ENCODE peak calls at places on chromosome 4, in six cellular contexts. N, J, Q, E, B and I are unnamed samples.

GRCh38 chr4:69749771-69750170 is 10.6 kb downstream of the SULT1B1 start:
- DNase-seq in N (no peak), J (no peak), Q (no peak), E (no peak), B (peak), I (peak)

GRCh38 chr4:138308421-138308820 is 66.3 kb upstream of the SLC7A11 start:
- DNase-seq in N (no peak), J (no peak), Q (peak), E (no peak), B (no peak), I (peak)

GRCh38 chr4:13248621-13249298 is 235.4 kb downstream of the RAB28 start:
- DNase-seq in N (no peak), J (no peak), Q (peak), E (no peak), B (no peak), I (peak)

GRCh38 chr4:168796362-168797106 is 213.5 kb downstream of the CBR4 start:
- DNase-seq in N (no peak), J (no peak), Q (peak), E (no peak), B (peak), I (peak)

GRCh38 chr4:165872443-165873297 is at the start of gene TLL1:
- DNase-seq in N (no peak), J (peak), Q (peak), E (peak), B (peak), I (peak)

GRCh38 chr4:54632537-54632936 is 25.2 kb upstream of the KIT start:
- DNase-seq in N (no peak), J (no peak), Q (no peak), E (no peak), B (no peak), I (no peak)

GRCh38 chr4:145351162-145351561 is 130.5 kb upstream of the SMAD1 start:
- DNase-seq in N (no peak), J (no peak), Q (no peak), E (no peak), B (no peak), I (no peak)

GRCh38 chr4:147776600-147777175 is 44.8 kb downstream of the ARHGAP10 start:
- DNase-seq in N (no peak), J (no peak), Q (no peak), E (no peak), B (no peak), I (no peak)

GRCh38 chr4:19776021-19776459 is 475.7 kb upstream of the SLIT2 start:
- DNase-seq in N (no peak), J (no peak), Q (peak), E (no peak), B (peak), I (peak)

GRCh38 chr4:37631551-37631950 is 54.6 kb downstream of the RELL1 start:
- DNase-seq in N (no peak), J (no peak), Q (peak), E (no peak), B (peak), I (peak)

GRCh38 chr4:25727711-25728493 is 72.3 kb downstream of the SLC34A2 start:
- DNase-seq in N (no peak), J (no peak), Q (no peak), E (no peak), B (no peak), I (no peak)

GRCh38 chr4:94459462-94460161 is 7.9 kb downstream of the PDLIM5 start:
- DNase-seq in N (no peak), J (no peak), Q (no peak), E (no peak), B (no peak), I (no peak)

GRCh38 chr4:113821851-113822250 is 60.3 kb upstream of the CAMK2D start:
- DNase-seq in N (no peak), J (no peak), Q (no peak), E (no peak), B (no peak), I (peak)

GRCh38 chr4:156538210-156538609 is 433.4 kb downstream of the PDGFC start:
- DNase-seq in N (no peak), J (no peak), Q (peak), E (no peak), B (no peak), I (peak)

GRCh38 chr4:109702950-109703663 is at the start of gene CASP6:
- DNase-seq in N (peak), J (peak), Q (peak), E (peak), B (peak), I (peak)

GRCh38 chr4:10101559-10102192 is 14.9 kb downstream of the WDR1 start:
- DNase-seq in N (no peak), J (no peak), Q (no peak), E (no peak), B (peak), I (no peak)

GRCh38 chr4:107122736-107123135 is 86.6 kb upstream of the DKK2 start:
- DNase-seq in N (no peak), J (no peak), Q (no peak), E (no peak), B (no peak), I (no peak)

GRCh38 chr4:64940698-64941097 is 531.4 kb upstream of the TECRL start:
- DNase-seq in N (no peak), J (no peak), Q (no peak), E (no peak), B (no peak), I (peak)